ENCODE peak calls at places on chromosomes 1 and 21, in nine cellular contexts. I is effector CD8-positive, alpha-beta T cell; E is ELF-1; N is HT-29; J is GM06990; Y is GDM1; U is stimulated activated CD8-positive, alpha-beta memory T cell treated with anti-CD3 and anti-CD28 coated beads, Interleukin-12 subunit alpha, Interleukin-12 subunit beta, amount 100 ng/mL, for 4 hours; H is GM19239; R is activated CD8-positive, alpha-beta T cell treated with anti-CD3 and anti-CD28 coated beads for 36 hours. K is an unnamed sample.
A peak's percentile ranks its signal among the peaks of the same experiment; 100 is the strongest.

GRCh38 chr21:35644523-35644922 is 415.8 kb downstream of the SETD4 start:
- DNase-seq in I (no peak), E (no peak), N (no peak), J (no peak), Y (no peak), U (no peak), H (no peak), R (no peak), K (no peak)

GRCh38 chr1:88661188-88661587 is 22.9 kb upstream of the PKN2 start:
- DNase-seq in I (no peak), E (no peak), N (no peak), J (no peak), Y (no peak), U (no peak), H (no peak), R (peak; percentile 8), K (no peak)

GRCh38 chr1:115545791-115546733 is 95.7 kb upstream of the VANGL1 start:
- DNase-seq in I (no peak), E (peak; percentile 96), N (peak; percentile 85), J (no peak), Y (no peak), U (no peak), H (no peak), R (no peak), K (peak; percentile 92)

GRCh38 chr1:162997499-162998285 is 71.5 kb upstream of the RGS4 start:
- DNase-seq in I (no peak), E (no peak), N (no peak), J (no peak), Y (no peak), U (no peak), H (no peak), R (no peak), K (no peak)

GRCh38 chr1:3074800-3075199 is 5.8 kb downstream of the PRDM16 start:
- DNase-seq in I (no peak), E (no peak), N (no peak), J (no peak), Y (no peak), U (no peak), H (no peak), R (no peak), K (no peak)

GRCh38 chr1:75131593-75132420 is 2.4 kb upstream of the LHX8 start:
- DNase-seq in I (no peak), E (peak; percentile 34), N (no peak), J (no peak), Y (no peak), U (no peak), H (no peak), R (no peak), K (no peak)

GRCh38 chr21:45590246-45590725 is 48.0 kb upstream of the SLC19A1 start:
- DNase-seq in I (peak; percentile 74), E (peak; percentile 80), N (no peak), J (peak; percentile 39), Y (no peak), U (no peak), H (peak; percentile 93), R (peak; percentile 85), K (no peak)

GRCh38 chr1:247360116-247360898 is 28.6 kb upstream of the ZNF496 start:
- DNase-seq in I (no peak), E (no peak), N (no peak), J (no peak), Y (no peak), U (no peak), H (no peak), R (no peak), K (no peak)

GRCh38 chr1:101291562-101292035 is 54.8 kb downstream of the S1PR1 start:
- DNase-seq in I (no peak), E (peak; percentile 16), N (no peak), J (peak; percentile 36), Y (peak; percentile 65), U (no peak), H (no peak), R (peak; percentile 84), K (no peak)

GRCh38 chr1:183033205-183033604 is 10.0 kb downstream of the LAMC1 start:
- DNase-seq in I (no peak), E (no peak), N (no peak), J (no peak), Y (no peak), U (no peak), H (no peak), R (peak; percentile 26), K (no peak)

GRCh38 chr1:23167353-23168078 is 1.1 kb downstream of the LUZP1 start:
- DNase-seq in I (peak; percentile 21), E (peak; percentile 64), N (peak; percentile 53), J (peak; percentile 43), Y (peak; percentile 3), U (peak; percentile 6), H (peak; percentile 44), R (peak; percentile 51), K (no peak)

GRCh38 chr21:43367859-43368258 is 59.1 kb downstream of the SIK1 start:
- DNase-seq in I (no peak), E (no peak), N (no peak), J (no peak), Y (no peak), U (no peak), H (no peak), R (no peak), K (no peak)

GRCh38 chr1:94773931-94774422 is 46.2 kb upstream of the SLC44A3 start:
- DNase-seq in I (no peak), E (peak; percentile 55), N (no peak), J (no peak), Y (no peak), U (no peak), H (no peak), R (no peak), K (no peak)

GRCh38 chr1:38789498-38790169 is 69.9 kb downstream of the RRAGC start:
- DNase-seq in I (no peak), E (peak; percentile 50), N (no peak), J (no peak), Y (no peak), U (no peak), H (no peak), R (no peak), K (no peak)

GRCh38 chr1:212731630-212732029 is 32.0 kb upstream of the BATF3 start:
- DNase-seq in I (no peak), E (no peak), N (no peak), J (no peak), Y (no peak), U (no peak), H (no peak), R (no peak), K (no peak)

GRCh38 chr21:19781881-19782652 is 1216.1 kb upstream of the NCAM2 start:
- DNase-seq in I (no peak), E (no peak), N (no peak), J (no peak), Y (no peak), U (no peak), H (no peak), R (no peak), K (no peak)

GRCh38 chr1:32903991-32904776 is 3.0 kb upstream of the TMEM54 start:
- DNase-seq in I (no peak), E (no peak), N (peak; percentile 92), J (no peak), Y (no peak), U (no peak), H (no peak), R (no peak), K (no peak)

GRCh38 chr1:94418664-94419655 is 771 bp downstream of the ABCD3 start:
- DNase-seq in I (peak; percentile 27), E (peak; percentile 79), N (peak; percentile 75), J (no peak), Y (no peak), U (no peak), H (no peak), R (peak; percentile 5), K (no peak)

GRCh38 chr1:221687731-221688487 is 54.0 kb downstream of the DUSP10 start:
- DNase-seq in I (no peak), E (no peak), N (no peak), J (no peak), Y (peak; percentile 13), U (no peak), H (no peak), R (peak; percentile 28), K (no peak)

GRCh38 chr1:177355575-177355974 is 184.8 kb downstream of the BRINP2 start:
- DNase-seq in I (no peak), E (peak; percentile 18), N (peak; percentile 69), J (no peak), Y (no peak), U (no peak), H (peak; percentile 7), R (no peak), K (no peak)

GRCh38 chr1:117312453-117313138 is 54.7 kb upstream of the MAN1A2 start:
- DNase-seq in I (no peak), E (no peak), N (peak; percentile 65), J (peak; percentile 18), Y (no peak), U (no peak), H (no peak), R (no peak), K (peak; percentile 7)

GRCh38 chr1:88029142-88029541 is 654.9 kb upstream of the PKN2 start:
- DNase-seq in I (no peak), E (no peak), N (no peak), J (no peak), Y (no peak), U (no peak), H (no peak), R (no peak), K (no peak)

GRCh38 chr1:230279583-230279945 is 146.6 kb downstream of the PGBD5 start:
- DNase-seq in I (no peak), E (no peak), N (no peak), J (no peak), Y (no peak), U (no peak), H (no peak), R (no peak), K (no peak)

GRCh38 chr1:51344602-51345299 is 14.4 kb upstream of the TTC39A start:
- DNase-seq in I (no peak), E (no peak), N (peak; percentile 52), J (no peak), Y (no peak), U (no peak), H (no peak), R (no peak), K (no peak)

GRCh38 chr21:39011911-39012310 is 171.3 kb downstream of the PSMG1 start:
- DNase-seq in I (no peak), E (no peak), N (no peak), J (no peak), Y (no peak), U (no peak), H (no peak), R (no peak), K (no peak)

GRCh38 chr1:225812488-225813249 is 2.7 kb downstream of the EPHX1 start:
- DNase-seq in I (no peak), E (no peak), N (no peak), J (no peak), Y (no peak), U (no peak), H (no peak), R (no peak), K (no peak)

GRCh38 chr1:3014041-3014440 is 7.2 kb upstream of the ACTRT2 start:
- DNase-seq in I (no peak), E (no peak), N (no peak), J (no peak), Y (no peak), U (no peak), H (no peak), R (no peak), K (no peak)

GRCh38 chr1:156517746-156518145 is 17.2 kb upstream of the MEF2D start:
- DNase-seq in I (no peak), E (no peak), N (no peak), J (no peak), Y (no peak), U (no peak), H (no peak), R (no peak), K (no peak)

GRCh38 chr1:46191033-46191701 is 7.1 kb downstream of the POMGNT1 start:
- DNase-seq in I (no peak), E (no peak), N (no peak), J (no peak), Y (no peak), U (no peak), H (no peak), R (no peak), K (no peak)

GRCh38 chr1:224753491-224753890 is 137.4 kb downstream of the CNIH3 start:
- DNase-seq in I (no peak), E (no peak), N (no peak), J (no peak), Y (no peak), U (no peak), H (no peak), R (no peak), K (no peak)

K was measured in AG04449.